ENCODE peak calls at places on chromosomes 3 and 15, in seven cellular contexts. X is neural progenitor cell, Q is GM23248, U is PC-3, F is HCT116, M is GM23338, N is MM.1S. Z is an unnamed sample. For H3K4me1, the result is how much of the 10 kb centered on the place peaks cover.

GRCh38 chr3:128800241-128801187 is 74.5 kb downstream of the RAB7A start:
- DNase-seq in X (no peak), Q (no peak), U (no peak), F (no peak), M (no peak), N (peak), Z (no peak)

GRCh38 chr15:91268510-91268909 is 168.5 kb downstream of the SV2B start:
- DNase-seq in X (peak), Q (peak), U (no peak), F (peak), M (peak), N (peak), Z (peak)

GRCh38 chr3:186963636-186964035 is 33.3 kb downstream of the ST6GAL1 start:
- DNase-seq in X (no peak), Q (no peak), U (no peak), F (no peak), M (no peak), N (no peak), Z (no peak)

GRCh38 chr3:32105291-32106131 is 909 bp upstream of the GPD1L start:
- DNase-seq in X (no peak), Q (peak), U (peak), F (no peak), M (no peak), N (no peak), Z (no peak)

GRCh38 chr3:149623819-149624218 is 34.0 kb downstream of the WWTR1 start:
- DNase-seq in X (no peak), Q (no peak), U (no peak), F (no peak), M (no peak), N (no peak), Z (no peak)

GRCh38 chr3:15269091-15269989 is 63.0 kb downstream of the SH3BP5 start:
- DNase-seq in X (no peak), Q (peak), U (peak), F (peak), M (no peak), N (no peak), Z (peak)

GRCh38 chr15:78243491-78243941 is 9.2 kb upstream of the ACSBG1 start:
- DNase-seq in X (peak), Q (peak), U (no peak), F (no peak), M (peak), N (no peak), Z (peak)

GRCh38 chr15:40543631-40544294 is 21.1 kb downstream of the CCDC32 start:
- DNase-seq in X (no peak), Q (no peak), U (no peak), F (no peak), M (no peak), N (peak), Z (no peak)

GRCh38 chr3:172506094-172506493 is 17.1 kb downstream of the TNFSF10 start:
- DNase-seq in X (no peak), Q (no peak), U (no peak), F (no peak), M (no peak), N (no peak), Z (no peak)

DNA sequence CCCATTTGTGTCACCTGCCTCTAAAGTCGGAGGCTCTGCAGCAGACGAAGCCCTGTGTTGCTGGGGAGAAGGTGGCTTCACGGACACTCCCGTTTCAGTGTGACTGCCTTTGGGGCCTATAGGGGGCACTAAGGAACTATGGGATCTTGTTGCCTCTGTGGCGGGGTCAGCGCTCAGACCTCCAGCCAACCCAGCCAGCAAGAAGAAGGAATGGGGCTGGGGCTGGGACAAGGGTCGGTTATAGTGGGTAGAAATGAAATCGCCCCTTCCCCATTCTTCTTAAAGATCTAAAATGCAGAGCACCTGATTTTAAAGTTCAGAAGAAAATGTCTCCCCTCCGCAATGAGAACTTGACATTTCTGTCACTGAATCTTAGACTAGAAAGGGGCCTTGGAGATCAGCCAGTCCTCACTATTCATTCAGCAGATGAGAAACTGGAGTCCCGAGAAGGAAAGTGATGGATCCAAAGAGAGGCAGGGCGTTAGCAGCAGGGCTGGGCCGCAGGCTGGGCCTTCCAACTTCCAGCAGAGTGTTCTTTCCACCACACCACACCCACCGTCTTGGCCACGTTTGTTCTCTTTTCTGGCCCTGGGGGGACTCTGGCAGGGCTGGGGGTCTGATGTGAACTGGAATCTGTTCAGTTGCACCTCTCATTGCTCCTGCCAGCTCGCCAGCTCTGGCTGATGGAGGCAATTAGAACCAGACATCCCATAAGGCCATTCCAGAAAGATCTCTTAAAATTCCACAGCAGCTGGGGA is 195.4 kb downstream of the OPA1 start:
- DNase-seq in X (peak), Q (peak), U (peak), F (peak), M (peak), N (peak), Z (peak)
- TF ChIP-seq EZH2phosphoT487 in X (no peak), Q (no peak), U (no peak), F (no peak), M (no peak), N (no peak), Z (no peak)

GRCh38 chr15:88649753-88650551 is 11.1 kb downstream of the ISG20 start:
- DNase-seq in X (no peak), Q (no peak), U (no peak), F (no peak), M (no peak), N (no peak), Z (no peak)

GRCh38 chr15:88651971-88652370 is 13.2 kb downstream of the ISG20 start:
- DNase-seq in X (no peak), Q (no peak), U (no peak), F (no peak), M (no peak), N (no peak), Z (no peak)

GRCh38 chr15:88649286-88649733 is 10.5 kb downstream of the ISG20 start:
- DNase-seq in X (no peak), Q (peak), U (peak), F (peak), M (no peak), N (no peak), Z (peak)

GRCh38 chr15:88651293-88651692 is 12.5 kb downstream of the ISG20 start:
- DNase-seq in X (no peak), Q (no peak), U (no peak), F (no peak), M (no peak), N (no peak), Z (no peak)

DNA sequence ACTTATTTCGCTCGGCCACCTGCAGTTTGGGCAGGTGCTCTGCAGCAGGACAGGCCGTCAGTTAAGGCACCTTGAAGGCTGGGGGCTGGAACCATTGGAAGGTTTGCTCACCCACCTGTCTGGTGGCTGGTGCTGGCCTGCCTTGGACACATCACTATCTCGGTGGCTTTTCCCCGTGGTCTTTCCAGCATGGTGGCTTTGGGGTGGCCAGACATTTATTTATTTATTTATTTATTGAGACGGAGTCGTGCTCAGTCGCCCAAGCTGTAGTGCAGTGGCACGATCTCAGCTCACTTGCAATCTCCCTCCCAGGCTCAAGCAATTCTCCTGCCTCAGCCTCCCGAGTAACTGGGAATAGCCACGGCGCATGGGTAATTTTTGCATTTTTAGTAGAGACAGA is 11.7 kb downstream of the ISG20 start:
- DNase-seq in X (no peak), Q (no peak), U (no peak), F (no peak), M (no peak), N (no peak), Z (no peak)
- H3K4me1 ChIP-seq in X (under half), Q (under half), U (under half), F (under half), M (under half), N (under half), Z (under half)

DNA sequence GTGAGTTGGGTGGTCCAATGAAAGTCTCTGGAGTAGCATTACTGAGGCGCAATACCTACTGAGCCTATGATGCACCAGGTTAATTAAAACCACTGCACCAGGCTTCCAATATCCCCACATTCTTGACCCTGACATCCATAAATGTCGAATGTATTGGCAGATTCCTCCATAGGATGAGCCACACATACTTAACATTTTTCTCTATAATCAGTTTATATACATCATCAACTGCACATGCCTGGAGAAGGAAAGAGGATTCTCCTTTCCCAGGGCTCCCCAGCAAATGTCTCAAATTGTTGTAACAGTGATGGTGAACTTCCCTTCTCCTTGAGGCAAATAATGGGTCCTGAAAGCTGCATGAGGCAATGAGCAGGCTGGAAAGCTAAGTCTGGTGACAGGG is 82.3 kb upstream of the LPP start:
- DNase-seq in X (no peak), Q (no peak), U (no peak), F (no peak), M (no peak), N (no peak), Z (no peak)
- TF ChIP-seq EZH2phosphoT487 in X (no peak), Q (no peak), U (no peak), F (no peak), M (no peak), N (no peak), Z (no peak)

GRCh38 chr15:85632014-85632413 is 162.7 kb downstream of the KLHL25 start:
- DNase-seq in X (no peak), Q (no peak), U (no peak), F (no peak), M (no peak), N (no peak), Z (no peak)
- H3K4me1 ChIP-seq in X (under half), Q (under half), U (under half), F (under half), M (under half), N (under half), Z (under half)

DNA sequence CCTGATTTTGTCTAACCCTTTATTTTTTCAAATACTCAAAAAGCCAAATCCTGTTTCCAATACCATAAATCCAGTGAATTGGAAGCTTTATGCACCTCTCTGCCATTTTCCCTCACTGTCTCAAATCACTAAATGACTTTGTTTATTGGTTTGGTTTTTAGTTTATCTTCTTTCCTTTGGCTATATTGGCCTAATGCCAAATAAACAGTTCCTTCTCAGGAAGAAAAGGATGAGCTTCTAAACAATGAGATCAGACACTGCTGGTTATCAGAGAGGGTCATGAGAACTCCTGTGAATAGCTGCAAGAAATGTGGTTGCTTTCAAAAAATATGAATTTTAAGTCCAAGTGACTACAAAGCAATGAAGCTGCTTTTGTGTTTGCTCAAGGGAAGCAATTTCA is 359.9 kb downstream of the MECOM start:
- DNase-seq in X (no peak), Q (no peak), U (no peak), F (no peak), M (no peak), N (no peak), Z (no peak)
- TF ChIP-seq EZH2phosphoT487 in X (no peak), Q (no peak), U (no peak), F (no peak), M (no peak), N (no peak), Z (no peak)